ENCODE peak calls at places on chromosomes 4 and X, in ten cellular contexts. Y, Z, A, Q, H, T, X, P, M and C are unnamed samples.

GRCh38 chrX:22383988-22384387 is 111.3 kb downstream of the CBLL2 start:
- DNase-seq in M (no peak), A (no peak), Y (no peak), X (no peak), Q (no peak), T (no peak), H (no peak), Z (no peak), P (no peak), C (no peak)

GRCh38 chr4:113223001-113223400 is 173.5 kb downstream of the ANK2 start:
- DNase-seq in P (no peak), H (no peak), Z (no peak), Q (no peak), X (no peak), T (no peak), Y (no peak), M (no peak), A (peak), C (peak)

GRCh38 chr4:38493068-38493467 is 170.9 kb upstream of the KLF3 start:
- DNase-seq in A (no peak), Z (no peak), H (no peak), X (no peak), M (no peak), T (no peak), Q (no peak), P (no peak), Y (no peak), C (no peak)

GRCh38 chr4:137253949-137254348 is 278.3 kb downstream of the PCDH18 start:
- DNase-seq in M (no peak), Q (no peak), Z (no peak), H (peak), P (no peak), X (no peak), A (peak), T (no peak), Y (no peak), C (peak)

GRCh38 chr4:77699731-77700210 is 94.2 kb downstream of the CXCL13 start:
- DNase-seq in T (no peak), Z (no peak), M (no peak), A (peak), H (peak), Q (no peak), P (no peak), Y (peak), X (peak), C (peak)

GRCh38 chrX:11724122-11725017 is 33.7 kb upstream of the MSL3 start:
- DNase-seq in P (no peak), X (no peak), M (peak), Z (no peak), H (peak), A (peak), T (peak), Q (no peak), Y (peak), C (peak)

GRCh38 chr4:102823897-102824296 is 3.5 kb downstream of the UBE2D3 start:
- DNase-seq in T (no peak), Y (no peak), M (no peak), X (no peak), Z (no peak), Q (no peak), A (peak), H (no peak), P (no peak), C (no peak)

GRCh38 chr4:7754565-7755262 is 184.9 kb downstream of the AFAP1 start:
- DNase-seq in P (no peak), X (no peak), M (no peak), A (no peak), Q (no peak), Y (no peak), Z (no peak), H (no peak), T (no peak), C (no peak)

GRCh38 chr4:82948647-82949204 is 48.2 kb downstream of the THAP9 start:
- DNase-seq in X (no peak), Y (no peak), H (peak), Z (no peak), T (no peak), A (peak), M (no peak), Q (no peak), P (no peak), C (peak)

GRCh38 chr4:84800256-84800655 is 166.2 kb downstream of the WDFY3 start:
- DNase-seq in Y (no peak), P (no peak), H (no peak), Q (no peak), M (no peak), X (no peak), T (no peak), A (no peak), Z (no peak), C (peak)

GRCh38 chr4:54802336-54802735 is 144.6 kb downstream of the KIT start:
- DNase-seq in Y (no peak), T (no peak), A (peak), X (no peak), M (no peak), Z (no peak), H (no peak), P (no peak), Q (no peak), C (no peak)

GRCh38 chrX:153669174-153669890 is 4.3 kb downstream of the PNCK start:
- DNase-seq in P (no peak), H (no peak), M (no peak), X (no peak), T (no peak), Y (no peak), Q (no peak), Z (no peak), A (no peak), C (peak)

GRCh38 chr4:121138014-121138413 is 26.1 kb downstream of the TNIP3 start:
- DNase-seq in P (no peak), X (no peak), H (no peak), Q (no peak), M (no peak), Z (no peak), T (no peak), Y (no peak), A (no peak), C (no peak)

GRCh38 chr4:1604181-1604705 is 79.9 kb downstream of the FAM53A start:
- DNase-seq in P (peak), X (no peak), M (no peak), Q (peak), Z (no peak), A (no peak), T (no peak), H (no peak), Y (no peak), C (peak)

GRCh38 chr4:142353149-142353738 is 492.9 kb downstream of the INPP4B start:
- DNase-seq in H (peak), Y (peak), M (no peak), Q (no peak), T (peak), X (peak), A (peak), P (no peak), Z (no peak), C (peak)

GRCh38 chrX:69216446-69216845 is 51.2 kb upstream of the PJA1 start:
- DNase-seq in M (no peak), H (no peak), Z (no peak), T (no peak), P (no peak), A (no peak), Q (no peak), X (no peak), Y (no peak), C (no peak)

GRCh38 chr4:52718123-52718522 is 33.1 kb downstream of the ERVMER34-1 start:
- DNase-seq in Q (no peak), T (no peak), A (no peak), H (peak), Z (no peak), Y (peak), M (no peak), P (no peak), X (no peak), C (peak)

GRCh38 chr4:169229571-169230028 is 41.2 kb downstream of the SH3RF1 start:
- DNase-seq in A (peak), X (peak), H (peak), M (no peak), T (no peak), Z (no peak), Y (peak), Q (no peak), P (no peak), C (peak)

GRCh38 chr4:132642196-132642817 is 506.8 kb upstream of the PCDH10 start:
- DNase-seq in M (no peak), P (no peak), Q (no peak), Z (no peak), X (no peak), H (peak), T (peak), A (no peak), Y (no peak), C (peak)

GRCh38 chr4:151553874-151554273 is 144.9 kb downstream of the FHIP1A start:
- DNase-seq in P (no peak), H (no peak), X (no peak), Y (no peak), A (no peak), T (no peak), M (no peak), Z (no peak), Q (no peak), C (no peak)

GRCh38 chrX:108070891-108071290 is 20.5 kb downstream of the PSMD10 start:
- DNase-seq in Q (no peak), T (no peak), A (peak), M (no peak), Y (peak), X (no peak), H (peak), P (no peak), Z (no peak), C (peak)

GRCh38 chr4:156815717-156816319 is 155.8 kb downstream of the PDGFC start:
- DNase-seq in H (no peak), P (no peak), Z (no peak), A (no peak), T (no peak), Q (no peak), Y (no peak), M (no peak), X (no peak), C (no peak)

GRCh38 chrX:48919360-48919821 is 567 bp upstream of the PIM2 start:
- DNase-seq in Z (no peak), A (no peak), P (no peak), M (peak), Y (no peak), X (no peak), Q (peak), H (no peak), T (no peak), C (no peak)

GRCh38 chr4:43331226-43332078 is 438.9 kb downstream of the GRXCR1 start:
- DNase-seq in X (no peak), H (peak), Q (no peak), Z (no peak), Y (peak), P (no peak), T (no peak), A (peak), M (no peak), C (peak)

GRCh38 chr4:62252728-62253127 is 1052.6 kb downstream of the ADGRL3 start:
- DNase-seq in X (no peak), A (no peak), Y (no peak), H (no peak), M (no peak), Z (no peak), Q (no peak), P (no peak), T (no peak), C (no peak)

GRCh38 chrX:112677167-112677566 is 2.6 kb downstream of the LHFPL1 start:
- DNase-seq in Y (no peak), Z (no peak), M (no peak), A (peak), H (no peak), P (no peak), Q (peak), X (no peak), T (no peak), C (no peak)

GRCh38 chr4:112938461-112939058 is 110.9 kb upstream of the ANK2 start:
- DNase-seq in Z (no peak), X (no peak), M (no peak), Y (peak), H (peak), P (no peak), A (peak), T (peak), Q (no peak), C (peak)

GRCh38 chr4:23297327-23297726 is 592.5 kb downstream of the PPARGC1A start:
- DNase-seq in H (no peak), Q (no peak), T (no peak), M (no peak), X (no peak), A (no peak), Y (no peak), Z (no peak), P (no peak), C (no peak)

GRCh38 chr4:164207460-164207859 is 546.5 kb upstream of the SMIM31 start:
- DNase-seq in X (no peak), Q (no peak), A (no peak), P (no peak), Z (no peak), T (no peak), Y (no peak), H (no peak), M (no peak), C (no peak)

GRCh38 chr4:149291463-149291862 is 524.2 kb downstream of the IQCM start:
- DNase-seq in M (no peak), Q (peak), Y (no peak), P (no peak), A (peak), X (no peak), Z (no peak), T (no peak), H (peak), C (peak)

GRCh38 chr4:61385302-61385701 is 185.2 kb downstream of the ADGRL3 start:
- DNase-seq in Q (no peak), Y (no peak), Z (no peak), P (no peak), H (no peak), X (no peak), T (no peak), A (no peak), M (no peak), C (no peak)

GRCh38 chrX:346034-346813 is 27.6 kb upstream of the GTPBP6 start:
- DNase-seq in Q (peak), M (no peak), A (no peak), T (no peak), Y (no peak), H (no peak), Z (no peak), X (no peak), P (peak), C (no peak)

GRCh38 chr4:106312377-106312776 is 3.6 kb downstream of the TBCK start:
- DNase-seq in A (peak), Y (no peak), M (no peak), P (no peak), Z (no peak), H (peak), Q (no peak), T (no peak), X (no peak), C (peak)

GRCh38 chr4:104971458-104971857 is 175.2 kb upstream of the TET2 start:
- DNase-seq in Z (no peak), Q (no peak), X (no peak), M (no peak), P (no peak), A (no peak), H (no peak), T (no peak), Y (no peak), C (no peak)

GRCh38 chr4:152188801-152189200 is 347.1 kb downstream of the FBXW7 start:
- DNase-seq in Y (no peak), T (no peak), P (no peak), A (no peak), Z (no peak), Q (peak), M (no peak), H (no peak), X (no peak), C (no peak)

GRCh38 chrX:38929966-38930421 is 128.7 kb downstream of the MID1IP1 start:
- DNase-seq in P (no peak), T (peak), M (no peak), Z (no peak), X (peak), Q (no peak), A (peak), H (peak), Y (peak), C (peak)